ENCODE peak calls at places on chromosomes 4 and X, in six cellular contexts. H, S, I, Q, P and W are unnamed samples.

GRCh38 chrX:72554448-72555140 is 18.0 kb downstream of the HDAC8 start:
- DNase-seq in I (peak), S (no peak), P (no peak), Q (no peak), H (no peak), W (no peak)

GRCh38 chrX:56798866-56799864 is 70.1 kb downstream of the NBDY start:
- DNase-seq in Q (no peak), S (peak), P (no peak), H (peak), I (no peak), W (no peak)

GRCh38 chrX:137051978-137052640 is 18.3 kb upstream of the GPR101 start:
- DNase-seq in S (peak), Q (peak), P (peak), I (peak), H (peak), W (peak)

GRCh38 chr4:55791666-55792065 is 27.9 kb upstream of the EXOC1L start:
- DNase-seq in P (no peak), I (no peak), Q (no peak), S (no peak), H (no peak), W (no peak)

GRCh38 chr4:106875340-106875739 is 160.8 kb downstream of the DKK2 start:
- DNase-seq in P (no peak), H (peak), Q (no peak), I (no peak), S (no peak), W (no peak)

GRCh38 chrX:69021095-69021494 is 144.2 kb downstream of the PJA1 start:
- DNase-seq in I (no peak), H (no peak), Q (no peak), S (no peak), P (no peak), W (no peak)

GRCh38 chr4:57249083-57249482 is 138.9 kb upstream of the IGFBP7 start:
- DNase-seq in P (no peak), S (no peak), I (no peak), H (no peak), Q (no peak), W (no peak)

GRCh38 chrX:65581661-65582339 is 47.2 kb upstream of the LAS1L start:
- DNase-seq in S (peak), Q (no peak), P (peak), I (peak), H (peak), W (no peak)

GRCh38 chrX:85996555-85996954 is 50.8 kb downstream of the CHM start:
- DNase-seq in H (no peak), S (no peak), Q (no peak), P (no peak), I (no peak), W (no peak)

GRCh38 chrX:115234220-115234557 is 293 bp upstream of the LRCH2 start:
- DNase-seq in H (no peak), S (no peak), Q (no peak), P (no peak), I (no peak), W (no peak)

GRCh38 chr4:179116581-179116980 is 1674.3 kb upstream of the AGA start:
- DNase-seq in H (no peak), I (no peak), Q (no peak), S (no peak), P (no peak), W (no peak)

GRCh38 chrX:7147431-7147977 is at the start of gene STS:
- DNase-seq in Q (no peak), S (peak), P (peak), H (no peak), I (no peak), W (no peak)

GRCh38 chr4:7862561-7863200 is 77.0 kb downstream of the AFAP1 start:
- DNase-seq in I (no peak), P (no peak), H (no peak), Q (no peak), S (no peak), W (no peak)

DNA sequence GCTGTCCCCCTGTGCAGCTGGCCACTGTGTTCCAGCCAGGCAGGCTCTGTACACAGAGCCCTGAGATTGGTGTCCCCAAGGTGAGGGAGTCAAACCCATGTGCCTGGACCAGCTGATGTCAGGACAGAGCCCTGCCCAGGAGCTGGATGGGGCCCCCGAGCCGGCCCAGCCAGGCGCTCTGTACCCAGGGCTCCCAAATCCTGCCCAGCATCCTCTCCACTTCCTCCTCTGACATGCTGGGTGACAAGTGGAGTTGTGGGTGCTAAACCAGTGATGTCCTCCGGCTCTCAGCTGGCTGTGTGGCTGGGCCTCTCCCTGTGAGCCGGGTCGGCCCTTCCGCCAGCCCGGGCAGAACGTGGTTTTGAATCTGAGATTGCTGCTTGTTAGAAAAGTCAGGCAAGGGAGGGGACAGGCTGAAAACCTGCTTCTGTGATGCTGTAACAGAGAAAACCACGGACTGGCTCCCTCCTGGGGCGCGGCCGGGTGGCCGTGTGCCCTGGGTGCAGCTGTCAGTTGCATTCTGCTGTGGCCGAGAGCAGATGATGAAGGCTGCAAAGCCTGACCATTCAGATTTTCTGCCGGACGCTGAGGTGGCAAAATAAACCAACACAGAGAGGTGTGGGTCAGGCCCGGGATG is 7.9 kb upstream of the CPLX1 start:
- DNase-seq in S (no peak), I (no peak), H (no peak), Q (no peak), P (no peak), W (no peak)
- TF ChIP-seq TAF1 in S (no peak), I (no peak), H (no peak), Q (no peak), P (no peak), W (no peak)

DNA sequence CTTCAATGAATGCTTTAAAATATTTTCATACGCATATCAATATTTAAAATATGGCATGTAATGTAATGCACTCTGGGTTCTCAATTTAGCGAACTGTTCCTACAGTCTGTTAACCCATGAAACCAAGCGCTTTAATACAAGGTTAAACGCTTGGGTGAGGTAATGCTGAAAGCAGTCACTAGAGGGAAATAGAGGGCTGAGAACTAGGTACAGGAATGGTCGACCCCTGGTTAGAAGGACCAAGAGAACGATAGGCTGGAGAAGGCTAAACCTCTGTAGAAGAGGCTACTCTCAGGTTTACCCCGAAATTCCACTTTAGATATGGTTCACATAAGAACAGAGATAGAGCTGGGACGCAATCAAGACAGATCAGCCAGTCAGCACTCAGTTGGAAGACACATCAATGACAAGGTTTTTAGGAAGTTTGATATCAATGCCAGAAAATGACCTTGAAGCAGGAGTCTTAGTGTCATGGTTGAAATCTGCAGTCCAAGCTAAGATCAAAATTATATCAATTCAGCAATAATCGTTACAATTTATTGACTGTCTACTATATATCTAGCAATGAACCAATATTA is 26.9 kb downstream of the ARSJ start:
- DNase-seq in S (peak), Q (peak), H (peak), I (peak), P (no peak), W (peak)
- TF ChIP-seq TAF1 in S (no peak), Q (no peak), H (no peak), I (no peak), P (no peak), W (no peak)

GRCh38 chr4:15042529-15043167 is 40.4 kb downstream of the CPEB2 start:
- DNase-seq in S (no peak), Q (no peak), H (no peak), I (no peak), P (no peak), W (no peak)
- TF ChIP-seq TAF1 in S (no peak), Q (no peak), H (no peak), I (no peak), P (no peak), W (no peak)

GRCh38 chrX:8726031-8726652 is 5.8 kb downstream of the ANOS1 start:
- DNase-seq in I (no peak), P (no peak), Q (no peak), S (no peak), H (no peak), W (no peak)
- TF ChIP-seq TAF1 in I (no peak), P (no peak), Q (no peak), S (no peak), H (no peak), W (no peak)